ENCODE peak calls at places on chromosomes 6 and 20, in eight cellular contexts. D is kidney, I is IMR-90, L is Calu3, N is adrenal gland, T is OCI-LY7, S is thyroid gland, J is left lung. K is an unnamed sample.

GRCh38 chr6:110341671-110342304 is 16.4 kb downstream of the METTL24 start:
- DNase-seq in D (no peak), I (peak; percentile 32), L (peak; percentile 38), N (no peak), T (peak; percentile 16), S (no peak), J (no peak), K (no peak)

GRCh38 chr20:11553603-11554002 is 364.1 kb upstream of the BTBD3 start:
- DNase-seq in D (no peak), I (peak; percentile 18), L (peak; percentile 6), N (no peak), T (no peak), S (no peak), J (no peak), K (no peak)

GRCh38 chr6:3345836-3346235 is 87.1 kb downstream of the PSMG4 start:
- DNase-seq in D (no peak), I (no peak), L (no peak), N (peak; percentile 71), T (no peak), S (peak; percentile 30), J (no peak), K (no peak)

GRCh38 chr6:25993038-25993684 is 30.6 kb downstream of the TRIM38 start:
- DNase-seq in D (no peak), I (no peak), L (no peak), N (no peak), T (no peak), S (no peak), J (no peak), K (no peak)

GRCh38 chr6:75656479-75656878 is 54.8 kb downstream of the SENP6 start:
- DNase-seq in D (no peak), I (no peak), L (no peak), N (no peak), T (no peak), S (no peak), J (no peak), K (no peak)

GRCh38 chr6:4636881-4637224 is 139.4 kb upstream of the CDYL start:
- DNase-seq in D (no peak), I (no peak), L (no peak), N (no peak), T (no peak), S (no peak), J (no peak), K (no peak)

GRCh38 chr6:37658121-37658520 is 39.6 kb downstream of the MDGA1 start:
- DNase-seq in D (no peak), I (no peak), L (no peak), N (no peak), T (no peak), S (no peak), J (no peak), K (no peak)

GRCh38 chr6:125197795-125198269 is 44.3 kb downstream of the TPD52L1 start:
- DNase-seq in D (peak; percentile 69), I (peak; percentile 31), L (peak; percentile 19), N (peak; percentile 96), T (no peak), S (peak; percentile 88), J (no peak), K (no peak)

GRCh38 chr6:44397424-44398169 is 10.1 kb downstream of the CDC5L start:
- DNase-seq in D (no peak), I (no peak), L (no peak), N (no peak), T (no peak), S (no peak), J (no peak), K (no peak)

GRCh38 chr6:140160909-140161308 is 786.5 kb upstream of the CITED2 start:
- DNase-seq in D (no peak), I (no peak), L (no peak), N (no peak), T (no peak), S (no peak), J (no peak), K (no peak)

GRCh38 chr6:6997282-6998193 is 110.2 kb upstream of the RREB1 start:
- DNase-seq in D (no peak), I (no peak), L (no peak), N (no peak), T (no peak), S (no peak), J (no peak), K (no peak)

GRCh38 chr6:17892097-17892686 is 95.2 kb downstream of the KIF13A start:
- DNase-seq in D (no peak), I (no peak), L (no peak), N (no peak), T (no peak), S (no peak), J (no peak), K (no peak)

GRCh38 chr6:75381878-75382633 is 97.5 kb upstream of the TMEM30A start:
- DNase-seq in D (no peak), I (no peak), L (no peak), N (no peak), T (no peak), S (no peak), J (no peak), K (no peak)

GRCh38 chr20:35093245-35093884 is 758 bp upstream of the TRPC4AP start:
- DNase-seq in D (no peak), I (peak; percentile 82), L (peak; percentile 15), N (no peak), T (no peak), S (no peak), J (no peak), K (no peak)

GRCh38 chr6:49384913-49385312 is 78.1 kb downstream of the MMUT start:
- DNase-seq in D (no peak), I (no peak), L (no peak), N (no peak), T (no peak), S (no peak), J (no peak), K (no peak)

GRCh38 chr6:21046276-21046675 is 512.0 kb downstream of the CDKAL1 start:
- DNase-seq in D (peak; percentile 80), I (no peak), L (no peak), N (no peak), T (no peak), S (peak; percentile 85), J (peak; percentile 36), K (no peak)

GRCh38 chr20:8587246-8587645 is 455.2 kb downstream of the PLCB1 start:
- DNase-seq in D (no peak), I (no peak), L (no peak), N (no peak), T (no peak), S (no peak), J (no peak), K (no peak)

GRCh38 chr6:16505711-16506362 is 255.4 kb downstream of the ATXN1 start:
- DNase-seq in D (no peak), I (peak; percentile 78), L (no peak), N (peak; percentile 48), T (no peak), S (no peak), J (no peak), K (no peak)

GRCh38 chr20:3784226-3784853 is 2.2 kb downstream of the CENPB start:
- DNase-seq in D (peak; percentile 65), I (no peak), L (no peak), N (peak; percentile 30), T (no peak), S (no peak), J (peak; percentile 62), K (no peak)

GRCh38 chr6:115914098-115914497 is 146.6 kb downstream of the FRK start:
- DNase-seq in D (no peak), I (no peak), L (no peak), N (no peak), T (no peak), S (no peak), J (no peak), K (no peak)
- TF ChIP-seq CTCF in D (no peak), I (no peak), L (no peak), N (no peak), T (no peak), S (no peak), J (no peak), K (no peak)

GRCh38 chr6:167699141-167700036 is 127.3 kb upstream of the AFDN start:
- DNase-seq in D (peak; percentile 93), I (no peak), L (peak; percentile 41), N (peak; percentile 60), T (peak; percentile 81), S (peak; percentile 32), J (peak; percentile 88), K (no peak)
- TF ChIP-seq CTCF in D (no peak), I (no peak), L (no peak), N (no peak), T (no peak), S (no peak), J (no peak), K (no peak)

GRCh38 chr20:47314647-47315338 is 41.7 kb downstream of the ZMYND8 start:
- DNase-seq in D (no peak), I (no peak), L (no peak), N (no peak), T (no peak), S (no peak), J (no peak), K (no peak)

GRCh38 chr20:47310729-47311128 is 45.8 kb downstream of the ZMYND8 start:
- DNase-seq in D (no peak), I (no peak), L (no peak), N (no peak), T (no peak), S (no peak), J (no peak), K (no peak)

GRCh38 chr20:47309806-47310426 is 46.6 kb downstream of the ZMYND8 start:
- DNase-seq in D (no peak), I (no peak), L (no peak), N (no peak), T (no peak), S (peak; percentile 86), J (no peak), K (no peak)

GRCh38 chr20:47311211-47311610 is 45.3 kb downstream of the ZMYND8 start:
- DNase-seq in D (no peak), I (no peak), L (no peak), N (no peak), T (no peak), S (no peak), J (no peak), K (no peak)

DNA sequence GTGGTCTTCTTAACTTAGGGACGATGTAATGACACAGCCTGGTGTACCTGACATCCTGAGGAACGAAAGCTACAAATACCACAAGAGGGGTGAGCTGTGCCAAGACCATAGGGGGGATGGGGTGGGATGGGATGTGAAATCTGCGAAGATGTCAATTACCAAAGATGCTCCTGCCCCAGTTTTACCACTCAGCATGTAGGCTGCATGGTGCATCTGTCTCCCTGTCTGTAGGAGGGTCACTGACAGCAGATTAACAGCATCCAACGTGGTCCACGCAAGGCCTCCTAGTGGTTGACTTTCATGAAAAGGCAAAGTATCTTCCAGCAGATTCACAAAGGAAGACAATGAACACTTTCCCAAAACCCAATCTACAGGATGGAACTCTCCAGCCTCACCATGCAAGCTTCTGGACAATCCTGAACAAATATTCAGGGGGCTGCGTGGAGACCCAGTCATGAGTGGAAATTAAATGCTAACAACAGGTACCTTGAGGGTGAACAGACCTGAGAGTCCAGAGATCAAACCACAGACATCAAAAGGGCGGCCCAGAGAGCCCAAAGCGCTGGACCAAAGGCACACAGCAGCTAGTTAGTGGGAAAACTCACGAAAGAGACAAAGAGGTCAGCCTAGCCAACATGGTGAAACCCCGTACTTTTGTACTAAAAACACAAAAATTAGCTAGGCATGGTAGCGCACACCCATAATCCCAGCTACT is 44.4 kb downstream of the ZMYND8 start:
- DNase-seq in D (no peak), I (no peak), L (no peak), N (no peak), T (no peak), S (no peak), J (no peak), K (no peak)
- TF ChIP-seq CTCF in D (no peak), I (no peak), L (no peak), N (no peak), T (peak; percentile 22), S (no peak), J (no peak), K (no peak)

GRCh38 chr6:33723576-33724085 is 12.1 kb upstream of the UQCC2 start:
- DNase-seq in D (peak; percentile 26), I (no peak), L (no peak), N (no peak), T (no peak), S (peak; percentile 62), J (no peak), K (no peak)
- TF ChIP-seq CTCF in D (no peak), I (no peak), L (no peak), N (no peak), T (no peak), S (no peak), J (no peak), K (no peak)

K was measured in omental fat pad.